ENCODE peak calls at places on chromosome 6, in five cellular contexts. O is activated CD4-positive, alpha-beta T cell treated with anti-CD3 and anti-CD28 coated beads for 48 hours; P is iPS-NIHi11; Q is anterior cingulate cortex; C is endothelial cell. X is an unnamed sample.

GRCh38 chr6:127900935-127901334 is at the start of gene THEMIS:
- DNase-seq in O (peak; percentile 27), P (no peak), Q (no peak), C (no peak), X (no peak)

GRCh38 chr6:152879681-152880080 is 103.2 kb downstream of the FBXO5 start:
- DNase-seq in O (no peak), P (no peak), Q (no peak), C (no peak), X (no peak)

GRCh38 chr6:111551521-111552231 is 54.0 kb downstream of the TRAF3IP2 start:
- DNase-seq in O (no peak), P (peak; percentile 43), Q (no peak), C (no peak), X (no peak)

GRCh38 chr6:135423649-135424128 is 73.9 kb downstream of the AHI1 start:
- DNase-seq in O (no peak), P (peak; percentile 32), Q (no peak), C (no peak), X (peak; percentile 63)

GRCh38 chr6:14880052-14880451 is 365.8 kb upstream of the JARID2 start:
- DNase-seq in O (no peak), P (no peak), Q (peak; percentile 4), C (no peak), X (no peak)

GRCh38 chr6:129507059-129507807 is 202.7 kb downstream of the ARHGAP18 start:
- DNase-seq in O (no peak), P (no peak), Q (no peak), C (no peak), X (no peak)

GRCh38 chr6:27188885-27189418 is 58.5 kb upstream of the PRSS16 start:
- DNase-seq in O (peak; percentile 60), P (peak; percentile 60), Q (no peak), C (peak; percentile 55), X (peak; percentile 94)

GRCh38 chr6:39898625-39899024 is 35.6 kb downstream of the MOCS1 start:
- DNase-seq in O (no peak), P (no peak), Q (no peak), C (no peak), X (no peak)

GRCh38 chr6:169968541-169969270 is 217.3 kb downstream of the ERMARD start:
- DNase-seq in O (no peak), P (peak; percentile 1), Q (no peak), C (no peak), X (no peak)

GRCh38 chr6:161273356-161273751 is 507 bp downstream of the AGPAT4 start:
- DNase-seq in O (peak; percentile 16), P (no peak), Q (peak; percentile 36), C (no peak), X (no peak)

GRCh38 chr6:118856301-118856700 is 37.7 kb upstream of the ASF1A start:
- DNase-seq in O (no peak), P (no peak), Q (no peak), C (no peak), X (no peak)

GRCh38 chr6:154509421-154510143 is 903 bp downstream of the CNKSR3 start:
- DNase-seq in O (peak; percentile 15), P (peak; percentile 43), Q (no peak), C (peak; percentile 36), X (peak; percentile 52)

GRCh38 chr6:105243487-105243886 is 63.7 kb upstream of the POPDC3 start:
- DNase-seq in O (no peak), P (no peak), Q (no peak), C (no peak), X (no peak)

GRCh38 chr6:39806277-39806676 is 14.1 kb downstream of the DAAM2 start:
- DNase-seq in O (no peak), P (no peak), Q (no peak), C (no peak), X (no peak)

X was measured in GM23338.